ENCODE peak calls at places on chromosomes 16 and 17, in six cellular contexts. One of them, this sample, is unnamed.
A peak's percentile ranks its signal among the peaks of the same experiment; 100 is the strongest.

GRCh38 chr17:73907601-73907910 is 263.3 kb upstream of the SDK2 start:
- DNase-seq in IMR-90: no peak
- DNase-seq in H1: no peak
- DNase-seq in neuronal stem cell: no peak
- DNase-seq in trophoblast cell: no peak
- DNase-seq in mesenchymal stem cell: no peak
- DNase-seq in this sample: no peak

GRCh38 chr17:78414178-78415162 is 36.0 kb downstream of the PGS1 start:
- DNase-seq in H1: no peak
- DNase-seq in trophoblast cell: no peak
- DNase-seq in neuronal stem cell: no peak
- DNase-seq in mesenchymal stem cell: no peak
- DNase-seq in IMR-90: no peak
- DNase-seq in this sample: no peak

GRCh38 chr16:28621756-28622155 is 11.9 kb upstream of the SULT1A1 start:
- DNase-seq in IMR-90: no peak
- DNase-seq in trophoblast cell: no peak
- DNase-seq in neuronal stem cell: no peak
- DNase-seq in H1: no peak
- DNase-seq in mesenchymal stem cell: no peak
- DNase-seq in this sample: no peak

GRCh38 chr17:40411821-40412220 is 5.9 kb downstream of the TOP2A start:
- DNase-seq in IMR-90: no peak
- DNase-seq in mesenchymal stem cell: no peak
- DNase-seq in neuronal stem cell: no peak
- DNase-seq in H1: no peak
- DNase-seq in trophoblast cell: no peak
- DNase-seq in this sample: no peak

GRCh38 chr17:67821871-67822367 is 3.4 kb upstream of the BPTF start:
- DNase-seq in trophoblast cell: no peak
- DNase-seq in neuronal stem cell: no peak
- DNase-seq in mesenchymal stem cell: no peak
- DNase-seq in H1: no peak
- DNase-seq in IMR-90: no peak
- DNase-seq in this sample: no peak

GRCh38 chr17:35404360-35404759 is 27.9 kb downstream of the SLFN12 start:
- DNase-seq in mesenchymal stem cell: no peak
- DNase-seq in IMR-90: peak; percentile 5
- DNase-seq in trophoblast cell: no peak
- DNase-seq in H1: no peak
- DNase-seq in neuronal stem cell: no peak
- DNase-seq in this sample: no peak

GRCh38 chr17:55576237-55576998 is 65.2 kb upstream of the SMIM36 start:
- DNase-seq in neuronal stem cell: no peak
- DNase-seq in IMR-90: peak; percentile 75
- DNase-seq in trophoblast cell: peak; percentile 19
- DNase-seq in mesenchymal stem cell: peak; percentile 71
- DNase-seq in H1: no peak
- DNase-seq in this sample: no peak

GRCh38 chr16:52953215-52953614 is 99.5 kb downstream of the CHD9NB start:
- DNase-seq in neuronal stem cell: no peak
- DNase-seq in IMR-90: no peak
- DNase-seq in mesenchymal stem cell: no peak
- DNase-seq in H1: no peak
- DNase-seq in trophoblast cell: peak; percentile 4
- DNase-seq in this sample: no peak

GRCh38 chr16:66487580-66488235 is 60.6 kb downstream of the BEAN1 start:
- DNase-seq in mesenchymal stem cell: no peak
- DNase-seq in IMR-90: no peak
- DNase-seq in neuronal stem cell: no peak
- DNase-seq in trophoblast cell: no peak
- DNase-seq in H1: no peak
- DNase-seq in this sample: peak; percentile 22

GRCh38 chr16:58264961-58265479 is 29.8 kb downstream of the PRSS54 start:
- DNase-seq in trophoblast cell: peak; percentile 83
- DNase-seq in H1: no peak
- DNase-seq in neuronal stem cell: no peak
- DNase-seq in IMR-90: peak; percentile 84
- DNase-seq in mesenchymal stem cell: peak; percentile 79
- DNase-seq in this sample: no peak

GRCh38 chr17:37179893-37180292 is 195.9 kb upstream of the C17orf78 start:
- DNase-seq in mesenchymal stem cell: peak; percentile 71
- DNase-seq in trophoblast cell: peak; percentile 15
- DNase-seq in H1: no peak
- DNase-seq in neuronal stem cell: no peak
- DNase-seq in IMR-90: peak; percentile 87
- DNase-seq in this sample: no peak

GRCh38 chr17:8481089-8481488 is 45.4 kb downstream of the NDEL1 start:
- DNase-seq in trophoblast cell: peak; percentile 88
- DNase-seq in neuronal stem cell: no peak
- DNase-seq in IMR-90: no peak
- DNase-seq in H1: no peak
- DNase-seq in mesenchymal stem cell: no peak
- DNase-seq in this sample: peak; percentile 31

GRCh38 chr16:918068-918467 is 52.7 kb downstream of the LMF1 start:
- DNase-seq in neuronal stem cell: no peak
- DNase-seq in IMR-90: peak; percentile 11
- DNase-seq in H1: no peak
- DNase-seq in trophoblast cell: peak; percentile 89
- DNase-seq in mesenchymal stem cell: no peak
- DNase-seq in this sample: no peak

GRCh38 chr17:2282297-2282873 is 21.2 kb downstream of the SMG6 start:
- DNase-seq in neuronal stem cell: peak; percentile 51
- DNase-seq in mesenchymal stem cell: peak; percentile 89
- DNase-seq in H1: no peak
- DNase-seq in trophoblast cell: peak; percentile 89
- DNase-seq in IMR-90: peak; percentile 91
- DNase-seq in this sample: peak; percentile 37

GRCh38 chr16:57762365-57763289 is 27.1 kb downstream of the KATNB1 start:
- DNase-seq in H1: no peak
- DNase-seq in neuronal stem cell: no peak
- DNase-seq in trophoblast cell: no peak
- DNase-seq in IMR-90: no peak
- DNase-seq in mesenchymal stem cell: no peak
- DNase-seq in this sample: no peak

GRCh38 chr17:28370035-28370743 is at the start of gene VTN:
- DNase-seq in neuronal stem cell: peak; percentile 58
- DNase-seq in mesenchymal stem cell: peak; percentile 50
- DNase-seq in H1: no peak
- DNase-seq in IMR-90: peak; percentile 45
- DNase-seq in trophoblast cell: peak; percentile 64
- DNase-seq in this sample: peak; percentile 89

GRCh38 chr17:43199633-43200032 is 12.0 kb upstream of the TMEM106A start:
- DNase-seq in trophoblast cell: no peak
- DNase-seq in neuronal stem cell: no peak
- DNase-seq in H1: no peak
- DNase-seq in mesenchymal stem cell: no peak
- DNase-seq in IMR-90: no peak
- DNase-seq in this sample: no peak

GRCh38 chr17:7186241-7186640 is 7.1 kb upstream of the ASGR1 start:
- DNase-seq in mesenchymal stem cell: no peak
- DNase-seq in H1: no peak
- DNase-seq in trophoblast cell: no peak
- DNase-seq in IMR-90: no peak
- DNase-seq in neuronal stem cell: no peak
- DNase-seq in this sample: no peak

GRCh38 chr16:3268294-3268693 is 11.9 kb upstream of the MEFV start:
- DNase-seq in H1: no peak
- DNase-seq in neuronal stem cell: no peak
- DNase-seq in mesenchymal stem cell: no peak
- DNase-seq in trophoblast cell: no peak
- DNase-seq in IMR-90: no peak
- DNase-seq in this sample: no peak
- H3K14ac ChIP-seq in H1: no peak overlapping the region
- H3K14ac ChIP-seq in neuronal stem cell: no peak overlapping the region
- H3K14ac ChIP-seq in mesenchymal stem cell: no peak overlapping the region
- H3K14ac ChIP-seq in trophoblast cell: no peak overlapping the region
- H3K14ac ChIP-seq in IMR-90: no peak overlapping the region
- H3K14ac ChIP-seq in this sample: no peak overlapping the region

DNA sequence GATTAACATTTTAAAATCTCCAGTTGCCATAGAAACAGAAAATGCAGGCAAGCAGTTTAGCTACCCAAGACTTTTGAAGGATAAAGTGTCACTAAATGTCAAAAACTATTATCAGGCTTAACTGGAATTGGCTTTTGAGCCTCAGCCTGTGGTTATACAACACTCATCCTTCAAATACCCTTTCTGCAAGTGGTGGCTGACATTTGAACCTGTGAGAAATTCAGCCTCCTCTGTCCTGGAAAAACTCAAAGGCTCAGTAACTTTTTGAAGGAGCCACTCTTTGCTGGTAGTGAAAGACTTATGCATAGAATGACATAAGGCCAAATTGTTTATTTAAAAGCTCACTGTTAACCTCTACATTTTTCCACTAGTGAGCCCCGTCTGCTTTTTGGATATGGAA is 220.6 kb upstream of the KCNJ16 start:
- DNase-seq in H1: no peak
- DNase-seq in trophoblast cell: no peak
- DNase-seq in IMR-90: peak; percentile 13
- DNase-seq in mesenchymal stem cell: peak; percentile 61
- DNase-seq in neuronal stem cell: no peak
- DNase-seq in this sample: no peak
- H3K14ac ChIP-seq in H1: no peak overlapping the region
- H3K14ac ChIP-seq in trophoblast cell: no peak overlapping the region
- H3K14ac ChIP-seq in IMR-90: no peak overlapping the region
- H3K14ac ChIP-seq in mesenchymal stem cell: no peak overlapping the region
- H3K14ac ChIP-seq in neuronal stem cell: no peak overlapping the region
- H3K14ac ChIP-seq in this sample: no peak overlapping the region

GRCh38 chr16:75952124-75952523 is 225.8 kb upstream of the CPHXL start:
- DNase-seq in IMR-90: no peak
- DNase-seq in trophoblast cell: no peak
- DNase-seq in H1: no peak
- DNase-seq in neuronal stem cell: no peak
- DNase-seq in mesenchymal stem cell: no peak
- DNase-seq in this sample: no peak

GRCh38 chr16:75957870-75958269 is 231.6 kb upstream of the CPHXL start:
- DNase-seq in IMR-90: no peak
- DNase-seq in neuronal stem cell: no peak
- DNase-seq in trophoblast cell: no peak
- DNase-seq in mesenchymal stem cell: no peak
- DNase-seq in H1: no peak
- DNase-seq in this sample: no peak
- H3K14ac ChIP-seq in IMR-90: no peak overlapping the region
- H3K14ac ChIP-seq in neuronal stem cell: no peak overlapping the region
- H3K14ac ChIP-seq in trophoblast cell: no peak overlapping the region
- H3K14ac ChIP-seq in mesenchymal stem cell: no peak overlapping the region
- H3K14ac ChIP-seq in H1: no peak overlapping the region
- H3K14ac ChIP-seq in this sample: no peak overlapping the region

GRCh38 chr16:25138130-25138529 is 26.6 kb downstream of the LCMT1 start:
- DNase-seq in trophoblast cell: no peak
- DNase-seq in mesenchymal stem cell: no peak
- DNase-seq in IMR-90: no peak
- DNase-seq in H1: no peak
- DNase-seq in neuronal stem cell: no peak
- DNase-seq in this sample: no peak
- H3K14ac ChIP-seq in trophoblast cell: no peak overlapping the region
- H3K14ac ChIP-seq in mesenchymal stem cell: no peak overlapping the region
- H3K14ac ChIP-seq in IMR-90: no peak overlapping the region
- H3K14ac ChIP-seq in H1: no peak overlapping the region
- H3K14ac ChIP-seq in neuronal stem cell: no peak overlapping the region
- H3K14ac ChIP-seq in this sample: no peak overlapping the region

DNA sequence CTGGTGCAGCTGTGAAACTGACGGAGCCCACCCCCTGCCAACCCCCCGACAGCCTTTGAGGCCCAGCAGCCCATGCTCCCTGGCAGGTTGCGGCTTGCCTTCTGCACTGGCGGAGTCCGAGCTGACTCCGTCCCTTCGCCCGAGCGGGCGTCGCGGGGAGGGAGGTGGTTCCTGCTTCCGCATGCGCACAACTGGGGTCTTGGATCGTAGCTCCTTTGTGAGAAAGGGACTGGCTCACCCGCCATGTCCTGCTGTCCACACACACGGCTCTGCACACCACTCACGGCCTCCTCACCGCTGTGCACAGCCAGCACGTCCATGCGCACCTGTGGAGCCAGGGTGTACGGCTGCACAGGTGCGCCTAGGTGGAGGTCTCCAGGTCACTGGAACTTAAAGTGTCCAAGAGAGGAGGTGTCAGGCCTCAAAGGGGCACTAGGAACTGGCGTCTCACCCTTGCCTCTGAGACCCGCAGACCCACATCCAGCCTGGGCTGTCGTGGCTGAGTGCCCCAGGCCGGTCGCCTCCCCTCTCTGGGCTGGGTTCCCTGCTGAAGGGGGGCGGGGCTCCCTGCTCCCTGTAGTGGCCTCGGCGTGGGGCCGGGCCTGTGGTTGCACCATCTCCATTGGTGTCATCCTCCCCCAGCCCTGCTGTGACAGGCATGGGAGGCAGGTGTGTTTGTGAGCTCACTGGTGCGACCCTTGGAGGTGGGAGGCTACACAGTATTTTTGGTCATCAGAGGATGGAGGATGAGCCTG is 45.3 kb downstream of the JPH3 start:
- DNase-seq in mesenchymal stem cell: no peak
- DNase-seq in trophoblast cell: no peak
- DNase-seq in H1: no peak
- DNase-seq in neuronal stem cell: no peak
- DNase-seq in IMR-90: no peak
- DNase-seq in this sample: no peak
- H3K14ac ChIP-seq in mesenchymal stem cell: no peak overlapping the region
- H3K14ac ChIP-seq in trophoblast cell: no peak overlapping the region
- H3K14ac ChIP-seq in H1: no peak overlapping the region
- H3K14ac ChIP-seq in neuronal stem cell: no peak overlapping the region
- H3K14ac ChIP-seq in IMR-90: no peak overlapping the region
- H3K14ac ChIP-seq in this sample: peak overlapping the region; percentile 23